ENCODE peak calls at places on chromosomes 12 and 14, in six cellular contexts. U is ascending aorta, X is neuronal stem cell, Y is fibroblast of lung, H is HL-60, C is mammary epithelial cell. I is an unnamed sample.
A peak's percentile ranks its signal among the peaks of the same experiment; 100 is the strongest.

GRCh38 chr12:51941669-51942455 is 9.6 kb upstream of the ACVR1B start:
- DNase-seq in U (peak; percentile 21), X (no peak), Y (no peak), H (no peak), C (peak; percentile 79), I (peak; percentile 89)

GRCh38 chr14:34051966-34052657 is 101.2 kb upstream of the EGLN3 start:
- DNase-seq in U (no peak), X (no peak), Y (peak; percentile 12), H (no peak), C (peak; percentile 95), I (peak; percentile 95)

GRCh38 chr12:69639400-69640016 is 28.8 kb upstream of the LRRC10 start:
- DNase-seq in U (peak; percentile 65), X (peak; percentile 54), Y (peak; percentile 71), H (peak; percentile 61), C (peak; percentile 43), I (no peak)

GRCh38 chr12:105933671-105934665 is 204.8 kb downstream of the NUAK1 start:
- DNase-seq in U (peak; percentile 85), X (no peak), Y (peak; percentile 92), H (no peak), C (peak; percentile 95), I (peak; percentile 98)

GRCh38 chr14:61560323-61560722 is 135.0 kb upstream of the HIF1A start:
- DNase-seq in U (peak; percentile 16), X (no peak), Y (peak; percentile 56), H (no peak), C (no peak), I (no peak)

GRCh38 chr14:101579372-101580080 is 18.2 kb downstream of the DIO3 start:
- DNase-seq in U (no peak), X (no peak), Y (no peak), H (no peak), C (no peak), I (no peak)

GRCh38 chr12:14885718-14886201 is at the start of gene MGP:
- DNase-seq in U (peak; percentile 90), X (no peak), Y (peak; percentile 77), H (no peak), C (peak; percentile 43), I (no peak)

GRCh38 chr14:96747006-96747405 is 50.2 kb upstream of the VRK1 start:
- DNase-seq in U (no peak), X (no peak), Y (no peak), H (no peak), C (no peak), I (no peak)

GRCh38 chr12:28963554-28963953 is 185.5 kb upstream of the FAR2 start:
- DNase-seq in U (no peak), X (no peak), Y (peak; percentile 63), H (no peak), C (peak; percentile 54), I (no peak)

GRCh38 chr12:67534671-67535070 is 113.9 kb upstream of the DYRK2 start:
- DNase-seq in U (no peak), X (no peak), Y (peak; percentile 91), H (no peak), C (peak; percentile 70), I (peak; percentile 72)

GRCh38 chr12:46855760-46856159 is 30.0 kb upstream of the SLC38A4 start:
- DNase-seq in U (no peak), X (no peak), Y (no peak), H (no peak), C (no peak), I (no peak)

GRCh38 chr12:3117628-3118027 is 40.4 kb downstream of the TSPAN9 start:
- DNase-seq in U (no peak), X (no peak), Y (peak; percentile 85), H (no peak), C (peak; percentile 89), I (peak; percentile 93)

GRCh38 chr12:79848321-79848720 is 86.6 kb downstream of the PPP1R12A start:
- DNase-seq in U (no peak), X (no peak), Y (peak; percentile 64), H (no peak), C (no peak), I (no peak)

GRCh38 chr12:50934371-50934851 is 17.9 kb upstream of the HIGD1C start:
- DNase-seq in U (no peak), X (no peak), Y (peak; percentile 25), H (peak; percentile 29), C (no peak), I (peak; percentile 42)

GRCh38 chr12:579450-580110 is 83.7 kb downstream of the NINJ2 start:
- DNase-seq in U (no peak), X (no peak), Y (no peak), H (no peak), C (no peak), I (no peak)

GRCh38 chr14:105204206-105204930 is 23.3 kb upstream of the NUDT14 start:
- DNase-seq in U (no peak), X (no peak), Y (peak; percentile 11), H (no peak), C (peak; percentile 46), I (peak; percentile 32)

GRCh38 chr12:95674631-95675030 is 115.9 kb downstream of the NTN4 start:
- DNase-seq in U (no peak), X (no peak), Y (peak; percentile 11), H (no peak), C (no peak), I (no peak)

GRCh38 chr14:69685217-69685616 is 73.8 kb downstream of the SUSD6 start:
- DNase-seq in U (no peak), X (no peak), Y (no peak), H (no peak), C (peak; percentile 99), I (peak; percentile 98)

GRCh38 chr14:51873221-51873893 is 12.9 kb downstream of the GNG2 start:
- DNase-seq in U (no peak), X (no peak), Y (peak; percentile 94), H (peak; percentile 72), C (peak; percentile 91), I (peak; percentile 69)

GRCh38 chr14:93906341-93907329 is 20.5 kb upstream of the FAM181A start:
- DNase-seq in U (peak; percentile 69), X (peak; percentile 57), Y (peak; percentile 8), H (peak; percentile 58), C (peak; percentile 43), I (peak; percentile 36)

GRCh38 chr14:22598896-22599244 is 770 bp downstream of the ABHD4 start:
- DNase-seq in U (peak; percentile 76), X (no peak), Y (peak; percentile 71), H (no peak), C (peak; percentile 82), I (peak; percentile 73)

GRCh38 chr12:6326316-6326959 is 15.4 kb downstream of the TNFRSF1A start:
- DNase-seq in U (no peak), X (no peak), Y (peak; percentile 68), H (peak; percentile 60), C (no peak), I (no peak)

GRCh38 chr12:123363385-123363742 is 1.3 kb downstream of the SBNO1 start:
- DNase-seq in U (no peak), X (no peak), Y (no peak), H (no peak), C (no peak), I (no peak)

GRCh38 chr14:71481215-71481614 is 451.0 kb upstream of the RGS6 start:
- DNase-seq in U (no peak), X (no peak), Y (no peak), H (no peak), C (no peak), I (no peak)

GRCh38 chr12:4282103-4282891 is 8.7 kb downstream of the CCND2 start:
- DNase-seq in U (peak; percentile 53), X (no peak), Y (no peak), H (no peak), C (no peak), I (no peak)

GRCh38 chr12:4285070-4285469 is 11.5 kb downstream of the CCND2 start:
- DNase-seq in U (no peak), X (no peak), Y (no peak), H (no peak), C (no peak), I (no peak)

GRCh38 chr12:4284306-4284705 is 10.7 kb downstream of the CCND2 start:
- DNase-seq in U (peak; percentile 37), X (no peak), Y (no peak), H (no peak), C (no peak), I (no peak)

GRCh38 chr12:4282892-4283511 is 9.4 kb downstream of the CCND2 start:
- DNase-seq in U (peak; percentile 56), X (no peak), Y (no peak), H (no peak), C (no peak), I (no peak)

GRCh38 chr12:4283512-4284255 is 10.1 kb downstream of the CCND2 start:
- DNase-seq in U (peak; percentile 58), X (no peak), Y (no peak), H (no peak), C (no peak), I (no peak)
- H3K27me3 ChIP-seq in U (no peaks in the 10 kb centered on the region), X (no peaks in the 10 kb centered on the region), Y (no peaks in the 10 kb centered on the region), H (no peaks in the 10 kb centered on the region), C (no peaks in the 10 kb centered on the region), I (no peaks in the 10 kb centered on the region)

GRCh38 chr12:53970451-53970850 is 2.5 kb upstream of the HOXC11 start:
- DNase-seq in U (no peak), X (no peak), Y (no peak), H (no peak), C (no peak), I (no peak)
- H3K27me3 ChIP-seq in U (peaks cover 31% of the 10 kb centered on the region), X (peaks cover 100% of the 10 kb centered on the region), Y (peaks cover 90% of the 10 kb centered on the region), H (peaks cover 98% of the 10 kb centered on the region), C (peaks cover 10% of the 10 kb centered on the region), I (no peaks in the 10 kb centered on the region)

DNA sequence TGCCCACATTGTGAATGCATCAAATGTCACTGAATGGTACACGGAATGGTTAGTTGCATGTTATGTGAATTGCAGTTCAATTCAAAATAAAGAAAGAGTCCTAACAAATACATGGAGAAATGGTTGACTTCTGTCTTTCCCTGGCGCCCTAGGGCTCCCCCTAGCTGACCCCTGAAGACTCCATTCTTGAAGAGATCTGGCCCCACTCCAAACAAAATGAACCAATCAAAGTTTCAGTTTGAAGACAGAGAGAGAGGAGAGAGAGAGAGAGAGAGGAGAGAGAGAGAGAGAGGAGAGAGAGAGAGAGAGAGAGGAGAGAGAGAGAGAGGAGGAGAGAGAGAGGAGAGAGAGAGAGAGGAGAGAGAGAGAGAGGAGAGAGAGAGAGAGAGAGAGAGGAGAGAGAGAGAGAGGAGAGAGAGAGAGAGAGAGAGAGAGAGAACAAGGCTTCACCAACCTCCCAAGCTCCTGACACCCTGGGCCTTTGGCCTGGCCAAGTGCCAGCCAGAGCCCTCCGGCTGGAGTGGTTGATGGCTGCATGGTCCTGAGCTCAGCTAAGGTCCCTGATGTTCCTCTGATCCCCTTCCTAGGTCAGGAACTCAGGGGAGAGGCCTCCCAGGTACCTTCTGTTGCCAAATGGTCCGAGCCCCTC is 188.7 kb downstream of the ESRRB start:
- DNase-seq in U (no peak), X (no peak), Y (no peak), H (no peak), C (peak; percentile 24), I (no peak)
- H3K27me3 ChIP-seq in U (no peaks in the 10 kb centered on the region), X (no peaks in the 10 kb centered on the region), Y (no peaks in the 10 kb centered on the region), H (no peaks in the 10 kb centered on the region), C (no peaks in the 10 kb centered on the region), I (no peaks in the 10 kb centered on the region)

DNA sequence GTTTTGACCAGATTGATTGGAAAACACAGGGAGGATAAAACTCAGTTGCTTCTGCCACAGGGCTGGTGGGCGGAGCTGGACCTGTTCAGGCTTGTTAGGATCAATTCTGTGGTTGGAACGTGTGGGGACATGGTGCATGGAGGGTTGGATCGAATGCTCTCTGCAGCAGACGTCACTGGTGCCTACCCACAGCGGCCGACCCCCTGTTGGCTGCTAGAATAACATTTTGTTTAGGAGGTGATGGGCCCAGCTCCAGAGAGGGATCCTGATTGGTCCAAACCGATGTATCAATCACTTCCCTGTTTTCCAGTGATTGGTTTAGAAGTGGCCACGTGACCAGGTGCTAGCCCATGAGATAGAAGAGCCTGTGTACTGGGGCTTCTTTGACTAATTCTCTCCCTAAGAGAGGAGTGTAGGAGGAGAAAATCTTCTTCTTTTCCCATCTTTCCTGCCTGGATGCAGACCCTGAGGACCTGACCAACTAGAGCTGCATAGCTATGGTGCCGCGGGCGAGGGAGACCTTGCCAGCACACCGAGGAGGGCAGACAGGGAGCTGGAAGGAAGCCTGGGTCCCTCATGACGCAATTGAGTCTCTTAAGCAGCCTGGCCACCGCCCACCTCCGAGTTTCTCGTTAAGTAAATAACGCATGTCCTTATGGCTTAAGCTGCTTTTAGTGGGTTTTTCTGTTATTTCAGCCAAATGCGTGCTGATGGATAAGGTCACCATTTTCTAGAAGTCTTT is 163.5 kb downstream of the AACS start:
- DNase-seq in U (no peak), X (peak; percentile 29), Y (no peak), H (no peak), C (no peak), I (no peak)
- H3K27me3 ChIP-seq in U (no peaks in the 10 kb centered on the region), X (no peaks in the 10 kb centered on the region), Y (no peaks in the 10 kb centered on the region), H (no peaks in the 10 kb centered on the region), C (no peaks in the 10 kb centered on the region), I (no peaks in the 10 kb centered on the region)